ENCODE peak calls at places on chromosomes 2 and 18, in six cellular contexts. E is body of pancreas, Z is transverse colon, R is adrenal gland, V is Peyer's patch, B is K562. D is an unnamed sample.

GRCh38 chr2:71888741-71889445 is 258.8 kb downstream of the CYP26B1 start:
- DNase-seq in R (no peak), B (no peak), E (no peak), V (no peak), Z (no peak), D (peak; percentile 57)

GRCh38 chr18:66210875-66211274 is 393.0 kb downstream of the CDH19 start:
- DNase-seq in Z (no peak), R (no peak), E (no peak), V (no peak), B (no peak), D (no peak)

GRCh38 chr18:59200787-59201186 is 19.2 kb upstream of the GRP start:
- DNase-seq in V (no peak), B (no peak), Z (no peak), E (no peak), R (no peak), D (no peak)

GRCh38 chr18:34802938-34803337 is 92.8 kb downstream of the DTNA start:
- DNase-seq in V (no peak), B (no peak), Z (no peak), E (no peak), R (no peak), D (no peak)

GRCh38 chr2:44135307-44135706 is 33.4 kb upstream of the PPM1B start:
- DNase-seq in B (no peak), V (no peak), E (no peak), Z (no peak), R (no peak), D (no peak)

GRCh38 chr2:43325448-43325811 is 99.0 kb upstream of the ZFP36L2 start:
- DNase-seq in B (no peak), Z (no peak), E (no peak), R (no peak), V (no peak), D (no peak)

GRCh38 chr2:133841905-133842304 is 273.6 kb upstream of the NCKAP5 start:
- DNase-seq in Z (no peak), B (no peak), V (no peak), R (no peak), E (no peak), D (no peak)

GRCh38 chr2:70888389-70888924 is 47.2 kb upstream of the ATP6V1B1 start:
- DNase-seq in V (no peak), R (no peak), Z (no peak), B (no peak), E (no peak), D (peak; percentile 53)

GRCh38 chr2:37456479-37456878 is 112.0 kb downstream of the QPCT start:
- DNase-seq in B (no peak), R (no peak), Z (no peak), E (no peak), V (peak; percentile 66), D (no peak)

GRCh38 chr2:10163498-10164486 is 41.3 kb downstream of the RRM2 start:
- DNase-seq in V (no peak), E (no peak), R (no peak), Z (no peak), B (no peak), D (no peak)

GRCh38 chr2:124081154-124081771 is 56.2 kb downstream of the CNTNAP5 start:
- DNase-seq in E (no peak), Z (no peak), V (no peak), R (no peak), B (no peak), D (no peak)

GRCh38 chr2:3738454-3738853 is 35.1 kb downstream of the DCDC2C start:
- DNase-seq in Z (no peak), B (no peak), V (no peak), R (no peak), E (no peak), D (no peak)

GRCh38 chr2:105760639-105761337 is 16.1 kb downstream of the NCK2 start:
- DNase-seq in R (no peak), V (peak; percentile 36), E (no peak), B (no peak), Z (no peak), D (no peak)

GRCh38 chr2:25098558-25099486 is 56.9 kb downstream of the EFR3B start:
- DNase-seq in Z (peak; percentile 8), R (peak; percentile 33), V (no peak), E (no peak), B (no peak), D (no peak)

GRCh38 chr18:79542876-79543750 is 136.5 kb upstream of the CTDP1 start:
- DNase-seq in R (no peak), Z (no peak), V (peak; percentile 40), B (no peak), E (no peak), D (no peak)

GRCh38 chr18:25329783-25330182 is 22.2 kb downstream of the ZNF521 start:
- DNase-seq in V (no peak), E (no peak), B (no peak), R (no peak), Z (no peak), D (no peak)

GRCh38 chr2:20052872-20053281 is 1.4 kb upstream of the LAPTM4A start:
- DNase-seq in E (peak; percentile 63), B (peak; percentile 83), R (no peak), Z (peak; percentile 79), V (peak; percentile 81), D (no peak)

GRCh38 chr2:46127176-46127575 is 170.0 kb upstream of the EPAS1 start:
- DNase-seq in R (no peak), B (no peak), V (no peak), Z (no peak), E (no peak), D (no peak)

GRCh38 chr18:75745147-75745546 is 317.6 kb upstream of the SMIM21 start:
- DNase-seq in E (no peak), V (no peak), Z (no peak), B (no peak), R (no peak), D (no peak)

GRCh38 chr18:72867721-72868665 is at the start of gene NETO1:
- DNase-seq in V (no peak), E (no peak), Z (no peak), B (no peak), R (no peak), D (no peak)

GRCh38 chr18:72869786-72870185 is 2.0 kb upstream of the NETO1 start:
- DNase-seq in E (no peak), R (no peak), B (no peak), V (no peak), Z (no peak), D (peak; percentile 68)

GRCh38 chr18:72866572-72866900 is 1.3 kb downstream of the NETO1 start:
- DNase-seq in V (no peak), R (no peak), B (no peak), E (no peak), Z (no peak), D (peak; percentile 37)

GRCh38 chr18:72868666-72869661 is 1.2 kb upstream of the NETO1 start:
- DNase-seq in V (no peak), Z (no peak), E (no peak), B (no peak), R (no peak), D (peak; percentile 77)

DNA sequence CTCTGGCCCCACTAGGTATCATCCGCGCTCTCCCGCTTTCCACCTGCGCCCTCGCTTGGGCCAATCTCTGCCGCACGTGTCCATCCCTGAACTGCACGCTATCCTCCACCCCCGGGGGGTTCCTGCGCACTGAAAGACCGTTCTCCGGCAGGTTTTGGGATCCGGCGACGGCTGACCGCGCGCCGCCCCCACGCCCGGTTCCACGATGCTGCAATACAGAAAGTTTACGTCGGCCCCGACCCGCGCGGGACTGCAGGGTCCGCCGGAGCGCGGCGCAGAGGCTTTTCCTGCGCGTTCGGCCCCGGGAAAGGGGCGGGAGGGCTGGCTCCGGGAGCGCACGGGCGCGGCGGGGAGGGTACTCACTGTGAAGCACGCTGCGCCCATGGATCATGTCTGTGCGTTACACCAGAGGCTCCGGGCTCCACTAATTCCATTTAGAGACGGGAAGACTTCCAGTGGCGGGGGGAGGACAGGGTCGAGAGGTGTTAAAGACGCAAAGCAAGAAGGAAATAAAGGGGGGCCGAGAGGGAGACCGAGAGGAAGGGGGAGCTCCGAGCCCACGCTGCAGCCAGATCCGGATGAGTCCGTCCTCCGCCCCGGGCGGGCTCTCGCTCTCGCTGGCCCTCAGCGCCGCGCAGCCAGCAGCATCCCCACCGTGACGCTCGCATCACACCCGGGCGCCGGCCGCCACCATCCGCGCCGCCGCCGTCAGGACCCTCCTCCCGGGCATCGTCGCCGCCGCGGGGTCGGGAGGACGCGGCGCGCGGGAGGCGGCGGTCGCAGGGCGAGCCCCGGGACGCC is 686 bp downstream of the NETO1 start:
- DNase-seq in B (no peak), Z (no peak), E (no peak), V (no peak), R (no peak), D (no peak)
- H3K27me3 ChIP-seq in B (no peaks in the 10 kb centered on the region), Z (peaks cover 41% of the 10 kb centered on the region), E (peaks cover 13% of the 10 kb centered on the region), V (no peaks in the 10 kb centered on the region), R (peaks cover 28% of the 10 kb centered on the region), D (peaks cover 11% of the 10 kb centered on the region)

DNA sequence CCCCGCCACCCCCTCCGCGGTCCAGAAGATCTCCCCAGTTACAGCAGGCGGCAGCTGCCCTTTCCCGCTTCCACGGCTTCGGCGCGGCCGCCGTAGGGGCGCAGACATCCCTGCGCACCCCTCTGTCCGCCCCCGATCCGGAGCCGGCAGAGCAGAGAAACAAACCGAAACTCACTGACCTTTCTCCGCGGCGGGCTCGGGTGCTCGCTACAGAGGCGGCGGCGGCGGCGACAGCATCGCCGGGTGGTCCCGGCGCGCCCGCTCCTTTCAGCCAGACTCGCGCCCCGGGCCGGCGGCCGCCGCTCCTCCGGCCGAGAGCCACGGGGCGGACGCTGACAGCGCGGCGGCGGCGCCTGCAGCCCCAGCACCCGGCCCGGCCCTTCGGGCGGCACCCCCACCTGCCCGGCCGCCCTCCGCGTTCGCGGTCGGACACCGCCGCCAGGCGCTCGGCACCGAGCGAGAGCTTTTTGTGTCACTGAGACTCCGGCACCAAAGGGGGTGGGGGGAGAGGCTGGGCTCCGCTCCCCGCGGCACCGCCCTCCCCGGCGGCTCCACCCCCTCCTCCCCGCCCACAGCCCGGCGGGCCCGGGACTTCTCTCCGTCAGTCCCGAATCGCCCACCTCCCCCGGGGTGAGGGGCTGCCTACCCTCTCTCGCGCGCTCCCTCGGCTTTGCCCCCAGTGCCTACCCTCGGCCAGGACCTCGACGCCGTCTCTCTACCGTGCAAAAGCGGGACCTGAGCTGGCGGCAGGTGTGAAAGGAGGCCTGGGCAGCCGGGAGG is 1.4 kb upstream of the RNF152 start:
- DNase-seq in V (peak; percentile 88), E (peak; percentile 87), B (peak; percentile 83), R (peak; percentile 90), Z (peak; percentile 88), D (peak; percentile 87)
- TF ChIP-seq POLR2A in V (peak; percentile 79), E (peak; percentile 21), B (no peak), R (peak; percentile 69), Z (peak; percentile 24), D (no peak)

GRCh38 chr2:15772681-15773080 is 167.7 kb upstream of the MYCN start:
- DNase-seq in V (no peak), R (no peak), B (no peak), Z (no peak), E (no peak), D (no peak)
- H3K27me3 ChIP-seq in V (no peaks in the 10 kb centered on the region), R (no peaks in the 10 kb centered on the region), B (peaks cover 16% of the 10 kb centered on the region), Z (no peaks in the 10 kb centered on the region), E (no peaks in the 10 kb centered on the region), D (no peaks in the 10 kb centered on the region)

GRCh38 chr2:207166349-207167128 is 791 bp upstream of the KLF7 start:
- DNase-seq in Z (peak; percentile 69), E (peak; percentile 81), R (peak; percentile 85), B (peak; percentile 41), V (peak; percentile 88), D (peak; percentile 95)

GRCh38 chr2:207166039-207166348 is 246 bp upstream of the KLF7 start:
- DNase-seq in Z (peak; percentile 95), R (peak; percentile 99), E (peak; percentile 99), B (peak; percentile 89), V (peak; percentile 99), D (peak; percentile 100)

GRCh38 chr2:207167129-207167923 is 1.6 kb upstream of the KLF7 start:
- DNase-seq in V (no peak), B (no peak), R (no peak), E (no peak), Z (peak; percentile 13), D (peak; percentile 92)

GRCh38 chr2:207163815-207164747 is 1.7 kb downstream of the KLF7 start:
- DNase-seq in R (peak; percentile 71), E (peak; percentile 62), V (peak; percentile 76), Z (peak; percentile 52), B (no peak), D (peak; percentile 94)

GRCh38 chr2:207165121-207166038 is at the start of gene KLF7:
- DNase-seq in R (peak; percentile 60), B (peak; percentile 7), E (peak; percentile 56), Z (peak; percentile 45), V (peak; percentile 72), D (peak; percentile 92)
- TF ChIP-seq POLR2A in R (peak; percentile 64), B (no peak), E (no peak), Z (peak; percentile 4), V (no peak), D (peak; percentile 48)

D was measured in esophagus muscularis mucosa.